ENCODE peak calls at places on chromosomes 11 and 22, in four cellular contexts. T, W, Y and H are unnamed samples.
A peak's percentile ranks its signal among the peaks of the same experiment; 100 is the strongest.

GRCh38 chr22:39598017-39598965 is 27.7 kb downstream of the CACNA1I start:
- DNase-seq in T (no peak), W (peak; percentile 40), Y (peak; percentile 79), H (no peak)

GRCh38 chr11:77668760-77669159 is 31.2 kb upstream of the CLNS1A start:
- DNase-seq in T (no peak), W (no peak), Y (no peak), H (peak; percentile 62)

GRCh38 chr11:88338223-88338661 is 706 bp upstream of the CTSC start:
- DNase-seq in T (no peak), W (peak; percentile 57), Y (peak; percentile 64), H (peak; percentile 84)

GRCh38 chr22:30806391-30806861 is 111.8 kb downstream of the OSBP2 start:
- DNase-seq in T (no peak), W (peak; percentile 57), Y (peak; percentile 35), H (peak; percentile 67)

GRCh38 chr11:73267122-73267846 is 4.9 kb upstream of the P2RY6 start:
- DNase-seq in T (no peak), W (no peak), Y (no peak), H (no peak)

GRCh38 chr11:34263462-34264186 is 94.2 kb downstream of the ABTB2 start:
- DNase-seq in T (no peak), W (peak; percentile 69), Y (no peak), H (peak; percentile 82)

GRCh38 chr11:117045956-117046355 is 52.3 kb downstream of the SIK3 start:
- DNase-seq in T (no peak), W (no peak), Y (no peak), H (no peak)

GRCh38 chr22:17569971-17570511 is 6.7 kb downstream of the SLC25A18 start:
- DNase-seq in T (no peak), W (no peak), Y (no peak), H (peak; percentile 4)

GRCh38 chr11:120539681-120540369 is 28.3 kb downstream of the GRIK4 start:
- DNase-seq in T (no peak), W (no peak), Y (no peak), H (peak; percentile 67)

GRCh38 chr11:110086892-110087309 is 6.3 kb upstream of the ZC3H12C start:
- DNase-seq in T (no peak), W (peak; percentile 18), Y (no peak), H (peak; percentile 90)

GRCh38 chr22:35313311-35314121 is 13.8 kb downstream of the TOM1 start:
- DNase-seq in T (no peak), W (peak; percentile 53), Y (peak; percentile 31), H (peak; percentile 96)

GRCh38 chr11:24478718-24479117 is 18.1 kb upstream of the LUZP2 start:
- DNase-seq in T (no peak), W (no peak), Y (no peak), H (peak; percentile 8)
- TF ChIP-seq ELK1 in T (no peak), W (no peak), Y (no peak), H (no peak)

GRCh38 chr11:118359295-118359958 is at the start of gene UBE4A:
- DNase-seq in T (peak; percentile 92), W (peak; percentile 93), Y (peak; percentile 98), H (peak; percentile 93)

GRCh38 chr11:118366287-118366686 is 6.9 kb downstream of the UBE4A start:
- DNase-seq in T (no peak), W (no peak), Y (no peak), H (no peak)

GRCh38 chr11:118370774-118371173 is 11.4 kb downstream of the UBE4A start:
- DNase-seq in T (no peak), W (no peak), Y (peak; percentile 26), H (no peak)

DNA sequence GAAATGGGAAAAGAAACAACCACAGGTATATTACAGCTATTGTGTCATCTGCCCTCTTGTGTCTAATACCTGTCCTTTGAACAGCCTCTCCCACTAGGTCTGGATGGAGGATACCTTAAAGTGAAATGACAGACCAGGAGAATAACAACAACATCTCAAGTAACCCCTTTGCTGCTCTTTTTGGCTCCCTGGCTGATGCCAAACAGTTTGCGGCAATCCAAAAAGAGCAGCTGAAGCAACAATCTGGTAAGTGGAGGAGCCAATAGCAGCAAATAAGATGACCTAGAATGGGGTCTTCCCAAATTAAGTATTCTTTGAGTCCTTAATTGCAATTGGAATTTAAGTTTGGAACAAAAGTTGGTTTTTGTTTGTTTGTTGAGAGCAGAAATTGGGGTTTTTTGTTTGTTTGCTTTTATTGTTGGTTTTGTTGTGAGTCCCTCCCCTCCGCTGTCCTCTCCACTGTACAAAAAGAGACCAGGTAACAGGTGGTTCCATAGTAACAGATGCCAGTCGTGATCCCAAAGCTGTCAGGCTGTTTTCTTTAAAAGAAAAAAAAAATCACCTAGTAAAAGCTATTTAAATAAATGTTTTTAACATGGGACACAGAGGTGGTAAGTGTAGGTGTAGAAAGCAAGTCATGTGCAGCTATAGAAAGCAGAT is 5.7 kb downstream of the UBE4A start:
- DNase-seq in T (no peak), W (no peak), Y (no peak), H (no peak)
- TF ChIP-seq ELK1 in T (no peak), W (no peak), Y (no peak), H (no peak)

GRCh38 chr11:131064373-131064991 is 148.2 kb upstream of the SNX19 start:
- DNase-seq in T (peak; percentile 5), W (peak; percentile 52), Y (peak; percentile 66), H (peak; percentile 70)
- TF ChIP-seq ELK1 in T (no peak), W (no peak), Y (no peak), H (no peak)

GRCh38 chr11:123273616-123274015 is 78.6 kb upstream of the CLMP start:
- DNase-seq in T (no peak), W (no peak), Y (no peak), H (no peak)
- TF ChIP-seq ELK1 in T (no peak), W (no peak), Y (no peak), H (no peak)

GRCh38 chr11:63274776-63275175 is 31.4 kb upstream of the SLC22A25 start:
- DNase-seq in T (no peak), W (peak; percentile 35), Y (peak; percentile 3), H (no peak)
- TF ChIP-seq ELK1 in T (no peak), W (no peak), Y (no peak), H (no peak)

DNA sequence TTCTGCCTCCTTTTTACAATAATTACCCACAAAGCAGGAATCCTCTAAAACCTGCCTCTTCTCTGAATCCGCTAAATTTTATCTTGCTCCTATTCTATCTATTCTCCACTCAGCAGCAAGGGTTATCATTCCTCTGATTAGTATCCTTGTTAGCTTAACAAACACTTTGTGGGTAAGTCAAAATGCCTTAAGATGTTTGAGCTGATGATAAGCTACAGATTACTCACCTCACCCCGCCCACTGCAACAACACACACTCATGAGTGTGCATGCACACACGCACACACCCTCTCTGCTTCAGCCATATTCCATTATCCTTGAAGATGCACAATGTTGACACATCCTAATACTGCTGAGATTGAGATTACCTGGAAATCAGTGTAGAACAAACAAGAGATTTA is 130.8 kb downstream of the BBOX1 start:
- DNase-seq in T (no peak), W (no peak), Y (no peak), H (peak; percentile 20)
- TF ChIP-seq ELK1 in T (no peak), W (no peak), Y (no peak), H (no peak)